ENCODE peak calls at places on chromosomes 12 and 14, in eight cellular contexts. H is stomach, T is uterus, S is left ventricle myocardium inferior, A is MCF 10A, G is psoas muscle, L is GM23338, Z is RWPE2. J is an unnamed sample.

GRCh38 chr14:72476657-72477499 is 417.0 kb downstream of the DPF3 start:
- DNase-seq in H (no peak), T (no peak), S (peak), A (peak), G (no peak), L (peak), Z (no peak), J (no peak)

GRCh38 chr14:90692826-90693225 is 123.4 kb downstream of the TTC7B start:
- DNase-seq in H (no peak), T (no peak), S (no peak), A (no peak), G (no peak), L (no peak), Z (no peak), J (no peak)

GRCh38 chr12:79690156-79690605 is 583 bp downstream of the PAWR start:
- DNase-seq in H (peak), T (peak), S (no peak), A (no peak), G (no peak), L (peak), Z (peak), J (peak)

GRCh38 chr12:69274861-69275260 is 35.5 kb downstream of the CPSF6 start:
- DNase-seq in H (no peak), T (no peak), S (no peak), A (peak), G (no peak), L (no peak), Z (no peak), J (no peak)

GRCh38 chr12:75981773-75982564 is 49.6 kb downstream of the PHLDA1 start:
- DNase-seq in H (no peak), T (no peak), S (peak), A (no peak), G (no peak), L (no peak), Z (no peak), J (no peak)

GRCh38 chr14:59882957-59883356 is 12.4 kb upstream of the RTN1 start:
- DNase-seq in H (no peak), T (no peak), S (no peak), A (peak), G (no peak), L (peak), Z (no peak), J (no peak)

GRCh38 chr12:84741727-84742126 is 170.9 kb downstream of the SLC6A15 start:
- DNase-seq in H (no peak), T (no peak), S (no peak), A (no peak), G (no peak), L (no peak), Z (no peak), J (no peak)

GRCh38 chr12:8032242-8033152 is at the start of gene FOXJ2:
- DNase-seq in H (peak), T (peak), S (peak), A (peak), G (peak), L (peak), Z (no peak), J (peak)

GRCh38 chr12:118334939-118335567 is 37.7 kb downstream of the TAOK3 start:
- DNase-seq in H (no peak), T (no peak), S (no peak), A (peak), G (no peak), L (no peak), Z (no peak), J (no peak)

GRCh38 chr14:51743588-51744000 is 91.9 kb downstream of the FRMD6 start:
- DNase-seq in H (no peak), T (no peak), S (no peak), A (no peak), G (no peak), L (no peak), Z (no peak), J (no peak)

DNA sequence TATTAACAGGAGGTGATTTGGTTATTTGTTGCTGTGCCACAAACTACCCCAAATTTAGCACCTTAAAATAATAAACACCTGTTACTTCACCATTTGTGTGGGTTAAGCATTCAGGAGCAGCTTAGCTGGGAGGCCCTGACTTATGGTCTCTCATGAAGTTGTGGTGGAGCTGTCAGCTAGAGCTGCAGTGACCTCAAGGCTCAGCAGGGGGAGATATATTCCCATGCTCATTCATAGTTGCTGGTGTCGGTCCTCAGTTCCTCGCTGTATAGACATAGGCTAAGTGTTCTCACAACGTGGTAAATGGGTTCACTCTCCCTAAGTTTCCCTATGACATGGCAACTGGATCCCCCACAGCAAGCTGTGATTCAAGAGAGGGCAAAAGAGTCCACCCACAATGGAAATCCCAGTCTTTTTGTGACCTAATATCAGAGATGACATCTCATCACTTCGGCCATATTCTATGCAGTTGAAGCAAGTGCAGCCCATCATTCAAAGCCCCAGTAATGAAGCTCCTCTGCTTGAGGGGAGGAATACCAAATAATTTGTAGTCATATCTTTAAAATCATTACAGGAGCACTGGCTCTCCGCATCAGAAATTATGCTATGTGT is 41.1 kb downstream of the PRB3 start:
- DNase-seq in H (peak), T (no peak), S (no peak), A (peak), G (no peak), L (peak), Z (no peak), J (peak)
- TF ChIP-seq CTCF in H (no peak), T (no peak), S (peak), A (peak), G (no peak), L (peak), Z (peak), J (peak)

GRCh38 chr12:40921563-40922163 is 229.4 kb downstream of the CNTN1 start:
- DNase-seq in H (no peak), T (no peak), S (no peak), A (peak), G (no peak), L (peak), Z (no peak), J (no peak)
- TF ChIP-seq CTCF in H (no peak), T (no peak), S (peak), A (peak), G (peak), L (peak), Z (peak), J (peak)

DNA sequence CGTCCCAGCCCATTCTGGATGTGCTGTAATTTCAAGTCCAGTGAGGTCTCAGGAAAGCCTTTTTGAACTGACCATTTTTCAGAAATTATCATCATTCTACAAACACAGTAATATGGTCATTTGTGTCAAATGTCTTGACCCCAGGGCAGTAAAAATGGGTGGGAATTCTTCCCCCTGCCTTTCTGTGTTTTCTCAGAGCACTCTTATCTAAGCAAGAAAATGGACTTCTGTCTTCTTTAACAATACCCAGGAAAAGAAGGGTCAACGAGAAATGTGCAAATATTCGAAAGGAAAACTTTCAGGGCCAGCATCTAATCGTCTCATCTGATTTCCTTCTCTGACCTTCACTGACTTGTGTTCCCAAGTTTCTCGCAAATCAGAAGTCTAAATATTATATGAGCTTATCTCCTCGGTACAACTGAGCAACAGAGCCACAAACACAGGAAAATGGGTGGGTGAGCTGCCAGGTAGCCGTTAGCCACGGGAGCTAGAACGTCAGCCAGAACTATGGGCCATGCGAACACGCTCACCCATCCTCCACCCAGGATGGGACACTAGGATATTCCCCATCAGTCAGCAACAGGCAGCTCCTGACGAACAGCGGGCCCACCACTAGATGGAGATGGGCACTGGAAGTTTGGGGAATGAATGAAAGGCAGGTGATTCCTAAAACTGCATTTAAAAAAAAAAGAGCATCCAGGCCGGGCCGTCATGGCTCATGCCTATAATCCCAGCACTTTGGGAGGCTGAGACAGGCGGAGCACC is 57.1 kb downstream of the VWF start:
- DNase-seq in H (peak), T (peak), S (no peak), A (peak), G (no peak), L (peak), Z (no peak), J (no peak)
- TF ChIP-seq CTCF in H (no peak), T (peak), S (peak), A (peak), G (peak), L (peak), Z (peak), J (no peak)

GRCh38 chr14:104509673-104510072 is 69.9 kb upstream of the C14orf180 start:
- DNase-seq in H (no peak), T (no peak), S (no peak), A (no peak), G (no peak), L (peak), Z (no peak), J (no peak)
- TF ChIP-seq CTCF in H (no peak), T (no peak), S (peak), A (no peak), G (no peak), L (peak), Z (no peak), J (no peak)

DNA sequence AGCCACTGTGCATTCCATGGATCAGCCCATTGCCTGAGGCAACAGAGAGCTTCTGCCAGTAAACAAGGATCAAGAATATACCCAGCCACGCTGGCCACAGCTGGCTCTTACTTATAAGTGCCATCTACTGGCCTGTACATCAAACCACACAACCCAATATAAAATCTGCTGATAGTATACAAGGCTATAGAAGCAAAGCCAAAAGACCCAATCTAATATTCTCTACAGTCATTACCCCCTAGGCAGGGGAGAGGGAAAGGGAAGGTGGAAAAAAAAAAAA is 4.4 kb upstream of the FAM186B start:
- DNase-seq in H (no peak), T (no peak), S (no peak), A (peak), G (no peak), L (no peak), Z (no peak), J (no peak)
- TF ChIP-seq CTCF in H (no peak), T (no peak), S (no peak), A (peak), G (no peak), L (no peak), Z (peak), J (no peak)

J was measured in glutamatergic neuron.